ENCODE peak calls at places on chromosomes 11 and 22, in seven cellular contexts. C, W, X, H, F, J and M are unnamed samples.

GRCh38 chr22:18103527-18104269 is 6.9 kb upstream of the TUBA8 start:
- DNase-seq in H (no peak), W (no peak), J (no peak), C (no peak), X (no peak), F (no peak), M (no peak)

GRCh38 chr11:63761173-63761572 is 7.4 kb downstream of the ZFTA start:
- DNase-seq in H (peak), W (no peak), F (no peak), J (no peak), C (no peak), X (no peak), M (no peak)

GRCh38 chr11:68584097-68584496 is 100.2 kb upstream of the GAL start:
- DNase-seq in J (peak), C (peak), F (peak), W (peak), X (no peak), H (peak), M (no peak)

GRCh38 chr11:70885721-70886305 is 366.6 kb downstream of the SHANK2 start:
- DNase-seq in H (no peak), C (no peak), X (peak), W (no peak), J (no peak), F (no peak), M (no peak)

GRCh38 chr22:38067028-38067415 is 9.8 kb downstream of the PICK1 start:
- DNase-seq in F (no peak), W (no peak), X (peak), C (no peak), J (no peak), H (no peak), M (no peak)

GRCh38 chr11:68941324-68942089 is 37.8 kb downstream of the IGHMBP2 start:
- DNase-seq in J (no peak), H (no peak), W (no peak), F (no peak), C (no peak), X (peak), M (no peak)

GRCh38 chr11:12824281-12825041 is 150.2 kb downstream of the TEAD1 start:
- DNase-seq in C (no peak), X (no peak), W (no peak), J (peak), F (no peak), H (peak), M (no peak)

GRCh38 chr11:134170909-134171281 is 52.9 kb downstream of the NCAPD3 start:
- DNase-seq in F (no peak), H (no peak), X (no peak), J (no peak), C (no peak), W (no peak), M (no peak)

GRCh38 chr11:27716850-27717249 is 16.6 kb upstream of the BDNF start:
- DNase-seq in W (no peak), X (no peak), H (peak), C (no peak), F (no peak), J (no peak), M (no peak)
- TF ChIP-seq CTCF in W (no peak), X (no peak), H (peak), C (no peak), F (peak), J (peak), M (no peak)

DNA sequence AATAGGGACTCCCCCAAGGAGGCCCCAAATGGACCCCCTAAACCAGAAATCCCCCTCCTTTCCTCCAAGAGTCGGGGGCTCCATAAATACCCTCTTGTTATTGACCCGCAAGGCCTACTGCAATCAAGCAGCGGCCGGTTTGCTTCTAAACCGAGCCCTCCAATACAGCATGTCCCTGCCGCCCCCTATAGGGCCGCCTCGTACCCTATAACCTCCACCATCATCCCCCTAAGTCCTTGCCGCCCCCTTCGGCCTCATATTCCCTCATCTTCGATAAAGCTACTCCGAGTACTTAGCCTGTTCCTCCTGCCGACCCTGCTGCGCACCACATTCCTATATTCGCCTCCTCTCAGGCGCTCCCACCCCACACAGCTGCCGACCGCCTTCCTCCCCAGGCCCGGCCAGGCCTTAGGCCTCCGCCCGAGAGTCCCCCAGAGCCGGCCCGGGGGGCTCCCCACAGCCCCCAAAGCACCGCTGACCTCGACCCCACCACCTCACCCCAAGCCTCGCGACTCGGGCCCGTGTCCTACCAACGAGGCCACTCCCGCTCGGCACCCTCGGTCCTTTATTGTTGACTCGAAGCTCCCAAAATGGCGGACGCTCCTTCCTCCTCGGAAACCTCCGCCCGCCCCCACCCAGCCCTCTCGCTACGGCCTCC is 478 bp downstream of the DDX6 start:
- DNase-seq in C (peak), X (peak), H (peak), F (peak), W (peak), J (peak), M (peak)
- TF ChIP-seq CTCF in C (no peak), X (peak), H (peak), F (peak), W (peak), J (peak), M (no peak)

GRCh38 chr11:77062924-77063323 is 3.8 kb upstream of the CAPN5 start:
- DNase-seq in C (no peak), H (peak), X (no peak), W (no peak), J (no peak), F (peak), M (no peak)
- TF ChIP-seq CTCF in C (no peak), H (peak), X (no peak), W (no peak), J (peak), F (peak), M (no peak)

GRCh38 chr11:133064152-133064877 is 468.0 kb downstream of the OPCML start:
- DNase-seq in J (peak), W (no peak), C (no peak), F (peak), H (peak), X (peak), M (no peak)
- TF ChIP-seq CTCF in J (peak), W (peak), C (no peak), F (peak), H (peak), X (peak), M (no peak)

DNA sequence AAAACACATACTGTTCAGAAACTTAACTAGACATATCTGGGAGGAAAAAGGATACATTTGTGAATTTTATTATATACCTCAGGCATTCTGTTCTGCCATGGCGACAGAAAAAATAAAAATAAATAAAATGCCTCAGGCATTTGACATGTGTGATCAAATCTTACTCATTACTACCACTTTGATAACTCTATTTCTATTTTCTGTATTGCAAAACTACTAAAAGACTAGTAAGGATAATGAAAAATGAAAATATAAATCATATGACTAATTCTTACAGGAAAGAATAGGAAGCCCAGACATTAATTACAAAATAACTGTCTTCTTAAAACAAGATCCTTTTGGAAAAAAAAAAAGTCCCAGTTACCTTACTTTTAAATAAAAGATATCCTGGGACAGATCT is 5.3 kb downstream of the PICALM start:
- DNase-seq in W (no peak), C (no peak), J (no peak), X (no peak), H (no peak), F (no peak), M (no peak)
- TF ChIP-seq CTCF in W (no peak), C (no peak), J (no peak), X (no peak), H (no peak), F (no peak), M (no peak)

DNA sequence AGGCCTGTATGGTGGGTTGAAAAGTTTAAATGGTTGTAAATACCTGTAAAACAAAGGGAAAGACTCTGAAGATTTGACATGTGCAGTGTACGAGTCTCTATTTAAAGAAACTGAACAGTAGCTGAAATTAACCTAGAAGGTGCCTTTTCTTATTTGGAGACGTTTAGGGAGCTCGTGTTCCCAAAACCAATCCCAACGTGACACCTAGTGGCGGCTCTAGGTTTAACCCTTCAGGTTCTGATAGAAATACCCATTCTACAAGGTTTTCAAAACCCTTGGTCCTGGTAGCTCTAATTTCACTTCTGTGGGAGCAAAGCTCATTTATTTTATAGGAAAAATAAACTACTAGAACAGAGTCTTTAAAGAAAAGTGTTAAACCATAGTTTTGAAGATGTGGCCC is 258.3 kb downstream of the LRRC4C start:
- DNase-seq in J (peak), X (no peak), H (peak), W (no peak), C (no peak), F (peak), M (no peak)
- TF ChIP-seq CTCF in J (peak), X (peak), H (peak), W (peak), C (no peak), F (peak), M (no peak)

GRCh38 chr11:34148504-34149165 is 43.2 kb downstream of the NAT10 start:
- DNase-seq in W (no peak), C (no peak), H (no peak), F (no peak), X (peak), J (no peak), M (no peak)

GRCh38 chr11:34149274-34149673 is 43.8 kb downstream of the NAT10 start:
- DNase-seq in J (no peak), W (no peak), X (peak), C (no peak), F (no peak), H (no peak), M (no peak)

GRCh38 chr11:34150494-34151151 is 45.2 kb downstream of the NAT10 start:
- DNase-seq in J (no peak), F (no peak), W (no peak), X (peak), H (no peak), C (no peak), M (peak)

GRCh38 chr11:34151166-34151565 is 45.7 kb downstream of the NAT10 start:
- DNase-seq in C (no peak), X (peak), H (no peak), W (no peak), J (no peak), F (no peak), M (peak)

GRCh38 chr11:34149786-34150185 is 44.4 kb downstream of the NAT10 start:
- DNase-seq in J (no peak), C (no peak), W (no peak), X (peak), H (peak), F (no peak), M (no peak)
- TF ChIP-seq CTCF in J (peak), C (no peak), W (peak), X (no peak), H (peak), F (peak), M (no peak)